ENCODE peak calls at places on chromosome 22, in eight cellular contexts. N, T, R, Q, P, Z, Y and I are unnamed samples.

GRCh38 chr22:44648821-44649566 is 53.0 kb upstream of the PRR5 start:
- DNase-seq in P (peak), Q (no peak), N (peak), R (no peak), Y (no peak), Z (peak), T (peak), I (no peak)

GRCh38 chr22:39656495-39657490 is 86.2 kb downstream of the CACNA1I start:
- DNase-seq in P (no peak), R (no peak), Z (no peak), Q (no peak), Y (no peak), T (no peak), N (peak), I (no peak)

GRCh38 chr22:28259774-28260173 is 340.7 kb upstream of the PITPNB start:
- DNase-seq in P (no peak), N (no peak), Z (no peak), T (no peak), Q (no peak), R (no peak), Y (no peak), I (no peak)

GRCh38 chr22:41978732-41979131 is 9.5 kb downstream of the SEPTIN3 start:
- DNase-seq in Z (no peak), P (no peak), Y (no peak), Q (no peak), R (no peak), N (no peak), T (no peak), I (no peak)

GRCh38 chr22:20584029-20584871 is 76.8 kb downstream of the MED15 start:
- DNase-seq in R (no peak), Y (no peak), N (no peak), Q (no peak), P (no peak), T (no peak), Z (no peak), I (no peak)

GRCh38 chr22:45777852-45778172 is 106.2 kb downstream of the ATXN10 start:
- DNase-seq in Q (no peak), Y (no peak), N (no peak), T (no peak), P (no peak), R (no peak), Z (no peak), I (no peak)

GRCh38 chr22:48881326-48881980 is 946.2 kb downstream of the BRD1 start:
- DNase-seq in Q (no peak), N (no peak), Y (no peak), T (no peak), Z (no peak), P (no peak), R (no peak), I (no peak)

GRCh38 chr22:30348837-30349236 is 7.9 kb downstream of the SF3A1 start:
- DNase-seq in N (no peak), R (no peak), P (peak), Q (no peak), Z (no peak), T (no peak), Y (no peak), I (no peak)

GRCh38 chr22:50175191-50175461 is 4.6 kb downstream of the PANX2 start:
- DNase-seq in R (no peak), Y (no peak), T (no peak), Q (no peak), P (no peak), N (no peak), Z (no peak), I (no peak)

DNA sequence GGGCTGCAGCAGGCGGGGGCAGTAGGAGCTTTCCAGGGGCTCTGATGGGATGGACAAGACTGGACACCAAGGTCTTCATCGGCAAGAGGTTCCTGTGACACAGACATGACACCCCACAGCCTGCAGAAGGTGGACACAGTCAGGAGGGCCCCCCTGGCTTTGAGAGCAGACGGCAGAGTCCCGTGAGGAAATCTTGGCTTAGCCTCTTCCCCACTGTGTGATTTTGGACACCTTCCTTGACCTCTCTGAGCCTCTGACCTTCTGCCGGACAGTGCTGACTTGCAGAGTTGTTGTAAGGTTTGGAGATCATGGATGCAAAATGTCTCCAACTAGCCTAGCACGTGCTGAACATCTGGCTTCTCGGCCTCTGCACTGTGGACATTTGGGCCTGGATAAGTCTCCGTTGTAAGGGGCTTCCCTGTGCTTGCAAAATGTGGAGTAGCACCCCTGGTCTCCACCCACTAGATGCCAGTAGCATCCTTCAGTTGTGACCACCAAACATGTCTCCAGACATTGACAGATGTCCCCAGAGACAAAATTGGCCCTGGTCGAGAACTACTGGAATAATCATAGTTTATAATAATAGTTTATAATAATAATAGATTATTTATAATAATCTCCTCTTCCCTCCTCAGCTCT is 54.6 kb downstream of the MCM5 start:
- DNase-seq in T (no peak), P (no peak), R (no peak), Q (no peak), Y (peak), N (no peak), Z (no peak), I (no peak)
- TF ChIP-seq CTCF in T (no peak), P (peak), R (no peak), Q (no peak), Y (no peak), N (no peak), Z (no peak), I (no peak)

GRCh38 chr22:24091551-24092420 is 80.7 kb downstream of the CABIN1 start:
- DNase-seq in P (no peak), Q (peak), R (no peak), T (no peak), Y (no peak), Z (no peak), N (no peak), I (no peak)

GRCh38 chr22:24095816-24096215 is 84.7 kb downstream of the CABIN1 start:
- DNase-seq in Y (no peak), N (no peak), Z (no peak), R (no peak), T (no peak), Q (no peak), P (no peak), I (no peak)

GRCh38 chr22:24096401-24097115 is 84.7 kb upstream of the SUSD2 start:
- DNase-seq in N (no peak), Y (no peak), P (no peak), T (no peak), R (no peak), Q (no peak), Z (no peak), I (no peak)

GRCh38 chr22:24094966-24095365 is 83.9 kb downstream of the CABIN1 start:
- DNase-seq in Z (no peak), R (no peak), T (no peak), N (no peak), Q (no peak), P (no peak), Y (no peak), I (no peak)

GRCh38 chr22:24093855-24094254 is 82.8 kb downstream of the CABIN1 start:
- DNase-seq in Z (no peak), Q (no peak), Y (no peak), N (no peak), T (no peak), R (no peak), P (no peak), I (no peak)
- TF ChIP-seq CTCF in Z (no peak), Q (peak), Y (no peak), N (no peak), T (no peak), R (no peak), P (no peak), I (no peak)

GRCh38 chr22:27239520-27239919 is 562.0 kb downstream of the MN1 start:
- DNase-seq in Y (no peak), P (no peak), T (no peak), N (no peak), Z (no peak), Q (no peak), R (no peak), I (no peak)
- TF ChIP-seq CTCF in Y (no peak), P (no peak), T (no peak), N (no peak), Z (no peak), Q (no peak), R (no peak), I (no peak)

GRCh38 chr22:22103078-22103593 is 120.5 kb upstream of the TOP3B start:
- DNase-seq in Q (peak), N (peak), Y (peak), T (no peak), Z (no peak), P (no peak), R (no peak), I (no peak)
- TF ChIP-seq CTCF in Q (no peak), N (peak), Y (peak), T (peak), Z (no peak), P (peak), R (no peak), I (peak)

DNA sequence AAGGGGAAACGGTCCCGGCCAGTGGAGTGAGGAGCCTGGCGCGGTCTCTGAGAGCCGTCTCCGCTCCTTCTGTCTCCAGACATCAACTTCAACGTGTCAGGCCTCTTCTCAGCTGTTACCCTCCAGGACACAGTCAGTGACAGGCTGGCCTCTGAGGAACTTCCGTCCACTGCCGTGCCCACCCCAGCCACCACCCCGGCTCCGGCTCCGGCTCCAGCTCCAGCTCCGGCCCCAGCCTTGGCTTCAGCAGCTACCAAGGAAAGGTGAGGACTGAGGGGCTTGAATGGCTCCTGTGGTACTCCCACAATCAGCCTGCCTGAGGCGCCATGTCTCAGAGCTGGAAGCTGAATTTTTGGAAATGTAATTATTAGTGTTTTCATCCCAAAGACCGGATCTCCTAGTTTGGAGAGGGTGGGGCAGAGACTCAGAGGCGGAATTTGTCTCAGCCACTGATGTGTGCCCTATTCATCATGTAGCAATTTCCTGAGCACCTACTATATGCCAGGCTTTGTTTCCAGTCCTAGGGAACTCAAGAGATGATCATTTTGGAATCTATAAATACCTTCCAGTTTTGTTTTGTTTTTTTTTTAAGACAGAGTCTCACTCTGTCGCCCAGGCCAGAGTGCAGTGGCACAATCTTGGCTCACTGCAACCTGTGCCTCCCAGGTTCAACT is 7.9 kb upstream of the PDXP start:
- DNase-seq in Z (no peak), N (no peak), R (no peak), P (no peak), Q (no peak), Y (no peak), T (no peak), I (no peak)
- TF ChIP-seq CTCF in Z (no peak), N (no peak), R (no peak), P (no peak), Q (no peak), Y (no peak), T (no peak), I (no peak)